ENCODE peak calls at places on chromosomes 1 and 21, in four cellular contexts. S, D, B and X are unnamed samples.

GRCh38 chr1:36160949-36161485 is 5.1 kb downstream of the MAP7D1 start:
- DNase-seq in D (no peak), B (no peak), S (peak; percentile 72), X (no peak)

GRCh38 chr1:18792747-18793146 is 66.7 kb downstream of the TAS1R2 start:
- DNase-seq in D (no peak), B (no peak), S (no peak), X (no peak)

GRCh38 chr1:203127672-203128611 is at the start of gene ADORA1:
- DNase-seq in D (no peak), S (peak; percentile 32), B (peak; percentile 35), X (peak; percentile 82)

GRCh38 chr1:47508900-47509488 is 71.2 kb downstream of the FOXD2 start:
- DNase-seq in S (no peak), D (no peak), B (no peak), X (no peak)

GRCh38 chr1:116881879-116882520 is 27.7 kb upstream of the PTGFRN start:
- DNase-seq in B (peak; percentile 8), D (no peak), S (peak; percentile 61), X (peak; percentile 54)

GRCh38 chr1:180536796-180537372 is 21.9 kb upstream of the OVAAL start:
- DNase-seq in S (no peak), B (no peak), D (no peak), X (no peak)

GRCh38 chr1:211822677-211823426 is 7.7 kb downstream of the LPGAT1 start:
- DNase-seq in S (no peak), B (no peak), D (no peak), X (no peak)

GRCh38 chr1:89721351-89721750 is 88.4 kb downstream of the LRRC8C start:
- DNase-seq in B (no peak), D (peak; percentile 26), S (no peak), X (no peak)

GRCh38 chr1:24228312-24228711 is 41.2 kb upstream of the IFNLR1 start:
- DNase-seq in S (no peak), D (peak; percentile 33), B (no peak), X (no peak)

GRCh38 chr1:218439541-218440295 is 94.6 kb downstream of the TGFB2 start:
- DNase-seq in D (no peak), S (no peak), B (peak; percentile 20), X (no peak)

GRCh38 chr1:50976111-50976889 is 6.3 kb downstream of the CDKN2C start:
- DNase-seq in B (no peak), S (peak; percentile 23), D (no peak), X (peak; percentile 55)

GRCh38 chr1:247173431-247173830 is 1.6 kb upstream of the ZNF124 start:
- DNase-seq in D (no peak), B (no peak), S (no peak), X (no peak)

GRCh38 chr1:217026506-217026905 is 303.3 kb upstream of the ESRRG start:
- DNase-seq in D (no peak), B (no peak), S (no peak), X (no peak)

GRCh38 chr1:19209439-19209989 is 552 bp downstream of the UBR4 start:
- DNase-seq in D (no peak), S (no peak), B (peak; percentile 58), X (peak; percentile 1)

GRCh38 chr1:153032677-153033308 is 1.8 kb downstream of the SPRR1B start:
- DNase-seq in D (no peak), B (peak; percentile 33), S (no peak), X (no peak)

GRCh38 chr1:41890841-41891311 is 27.8 kb downstream of the HIVEP3 start:
- DNase-seq in D (no peak), S (no peak), B (no peak), X (no peak)

GRCh38 chr1:195717651-195718050 is 890.6 kb downstream of the KCNT2 start:
- DNase-seq in B (no peak), S (no peak), D (no peak), X (no peak)

GRCh38 chr1:61088163-61088840 is 5.9 kb downstream of the NFIA start:
- DNase-seq in D (no peak), S (no peak), B (no peak), X (no peak)

GRCh38 chr1:204088596-204088995 is 15.7 kb downstream of the SOX13 start:
- DNase-seq in S (no peak), D (no peak), B (no peak), X (no peak)

GRCh38 chr21:40902299-40902698 is 55.3 kb upstream of the DSCAM start:
- DNase-seq in S (no peak), B (no peak), D (no peak), X (no peak)

GRCh38 chr1:99603699-99604595 is 42.0 kb upstream of the PALMD start:
- DNase-seq in B (no peak), S (no peak), D (no peak), X (no peak)

GRCh38 chr1:89999208-89999607 is 4.3 kb downstream of the ZNF326 start:
- DNase-seq in B (no peak), D (no peak), S (no peak), X (no peak)

GRCh38 chr1:68384321-68384813 is 65.4 kb downstream of the RPE65 start:
- DNase-seq in B (peak; percentile 11), S (no peak), D (no peak), X (peak; percentile 10)
- TF ChIP-seq BRCA1 in B (no peak), S (no peak), D (no peak), X (no peak)

GRCh38 chr1:107867892-107868291 is 97.1 kb downstream of the VAV3 start:
- DNase-seq in D (no peak), S (no peak), B (no peak), X (no peak)

GRCh38 chr1:107871687-107872086 is 93.3 kb downstream of the VAV3 start:
- DNase-seq in D (no peak), B (no peak), S (no peak), X (no peak)

GRCh38 chr1:107867422-107867821 is 97.6 kb downstream of the VAV3 start:
- DNase-seq in D (no peak), S (no peak), B (no peak), X (peak; percentile 67)

GRCh38 chr1:107871259-107871658 is 93.7 kb downstream of the VAV3 start:
- DNase-seq in B (no peak), S (no peak), D (no peak), X (no peak)

GRCh38 chr1:107870691-107871090 is 94.3 kb downstream of the VAV3 start:
- DNase-seq in D (no peak), B (no peak), S (no peak), X (no peak)
- TF ChIP-seq BRCA1 in D (no peak), B (no peak), S (no peak), X (no peak)

GRCh38 chr1:114535401-114535800 is 24.4 kb upstream of the TRIM33 start:
- DNase-seq in D (no peak), B (no peak), S (no peak), X (no peak)
- TF ChIP-seq BRCA1 in D (no peak), B (no peak), S (no peak), X (no peak)

DNA sequence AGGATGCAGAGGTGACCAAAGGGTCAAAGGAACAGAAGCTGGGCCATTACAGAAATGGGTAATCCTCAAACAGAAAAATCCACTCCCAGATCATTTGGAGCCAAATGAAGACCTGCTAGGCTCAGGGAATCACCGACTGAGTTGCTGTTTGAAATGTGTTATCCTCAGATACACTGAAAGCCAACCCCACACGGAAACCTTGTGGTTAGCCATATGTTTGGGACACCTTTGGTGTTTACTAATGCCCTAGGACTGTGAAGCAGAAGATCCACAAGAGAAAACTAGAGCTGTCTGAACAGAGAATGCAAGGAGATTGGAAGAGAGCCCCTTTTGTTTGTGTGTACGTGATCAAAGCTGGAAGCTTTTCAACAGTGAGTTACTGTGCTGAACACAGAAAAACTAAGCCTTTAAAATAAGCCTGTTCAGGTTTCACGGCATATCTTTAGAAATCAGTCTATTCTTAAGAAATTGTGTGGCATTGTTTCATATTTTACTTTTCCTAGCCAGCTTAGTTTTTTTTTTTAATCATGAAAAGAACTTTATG is 908.2 kb upstream of the ADGRL2 start:
- DNase-seq in B (no peak), S (no peak), D (no peak), X (no peak)
- TF ChIP-seq BRCA1 in B (no peak), S (no peak), D (no peak), X (no peak)

GRCh38 chr1:91584866-91585265 is 84.2 kb downstream of the CDC7 start:
- DNase-seq in D (no peak), S (no peak), B (no peak), X (no peak)
- TF ChIP-seq BRCA1 in D (no peak), S (no peak), B (no peak), X (no peak)

GRCh38 chr21:46393941-46394818 is 64.5 kb upstream of the DIP2A start:
- DNase-seq in S (no peak), D (no peak), B (peak; percentile 12), X (no peak)
- TF ChIP-seq BRCA1 in S (no peak), D (no peak), B (no peak), X (no peak)

GRCh38 chr1:115545096-115545720 is 96.6 kb upstream of the VANGL1 start:
- DNase-seq in D (no peak), S (no peak), B (no peak), X (no peak)
- TF ChIP-seq BRCA1 in D (no peak), S (no peak), B (no peak), X (no peak)